ENCODE peak calls at places on chromosomes 5 and 9, in nine cellular contexts. X is ELR, U is MM.1S, F is coronary artery, P is heart left ventricle, B is pancreas, O is HCT116, S is aorta, V is DMS53. I is an unnamed sample.

GRCh38 chr5:156328766-156329165 is 1.8 kb downstream of the SGCD start:
- DNase-seq in X (no peak), U (no peak), F (no peak), P (no peak), B (no peak), O (no peak), S (no peak), V (no peak), I (no peak)

GRCh38 chr9:136910197-136910900 is 24.0 kb downstream of the TRAF2 start:
- DNase-seq in X (no peak), U (no peak), F (no peak), P (no peak), B (no peak), O (no peak), S (no peak), V (no peak), I (no peak)

GRCh38 chr9:127455299-127455992 is 4.1 kb downstream of the LRSAM1 start:
- DNase-seq in X (peak; percentile 17), U (no peak), F (no peak), P (no peak), B (no peak), O (no peak), S (no peak), V (peak; percentile 62), I (no peak)

GRCh38 chr5:18534119-18534518 is 899.9 kb downstream of the TAF11L14 start:
- DNase-seq in X (no peak), U (no peak), F (no peak), P (no peak), B (no peak), O (no peak), S (no peak), V (no peak), I (no peak)

GRCh38 chr9:107674937-107675277 is 185.3 kb upstream of the KLF4 start:
- DNase-seq in X (peak; percentile 4), U (no peak), F (no peak), P (no peak), B (no peak), O (no peak), S (peak; percentile 59), V (no peak), I (no peak)

GRCh38 chr5:172142709-172143215 is 45.3 kb downstream of the STK10 start:
- DNase-seq in X (no peak), U (no peak), F (no peak), P (no peak), B (no peak), O (no peak), S (no peak), V (no peak), I (no peak)

GRCh38 chr5:82641362-82641988 is 363.3 kb upstream of the RPS23 start:
- DNase-seq in X (peak; percentile 76), U (peak; percentile 77), F (peak; percentile 78), P (no peak), B (peak; percentile 73), O (peak; percentile 73), S (peak; percentile 79), V (peak; percentile 92), I (peak; percentile 69)

GRCh38 chr5:68911840-68912690 is 181.7 kb upstream of the SLC30A5 start:
- DNase-seq in X (peak; percentile 71), U (no peak), F (no peak), P (no peak), B (no peak), O (no peak), S (no peak), V (no peak), I (no peak)

GRCh38 chr9:68896495-68896894 is 117.4 kb downstream of the PRKACG start:
- DNase-seq in X (no peak), U (no peak), F (no peak), P (no peak), B (no peak), O (no peak), S (no peak), V (no peak), I (no peak)

GRCh38 chr5:177131711-177132503 is 1.7 kb upstream of the NSD1 start:
- DNase-seq in X (peak; percentile 21), U (no peak), F (peak; percentile 73), P (peak; percentile 71), B (peak; percentile 13), O (no peak), S (peak; percentile 58), V (no peak), I (no peak)

GRCh38 chr9:24828687-24829086 is 283.0 kb upstream of the IZUMO3 start:
- DNase-seq in X (no peak), U (no peak), F (no peak), P (no peak), B (no peak), O (no peak), S (no peak), V (no peak), I (no peak)

GRCh38 chr5:10746711-10747110 is 14.3 kb downstream of the DAP start:
- DNase-seq in X (no peak), U (no peak), F (no peak), P (no peak), B (peak; percentile 85), O (no peak), S (no peak), V (peak; percentile 14), I (no peak)

GRCh38 chr9:6632516-6633328 is 12.8 kb downstream of the GLDC start:
- DNase-seq in X (no peak), U (no peak), F (no peak), P (no peak), B (no peak), O (no peak), S (no peak), V (no peak), I (no peak)

GRCh38 chr5:180201051-180201987 is 7.7 kb downstream of the RASGEF1C start:
- DNase-seq in X (peak; percentile 34), U (no peak), F (no peak), P (no peak), B (no peak), O (peak; percentile 27), S (no peak), V (peak; percentile 43), I (no peak)